ENCODE peak calls at places on chromosomes 4 and X, in eight cellular contexts. One of them, this sample, is unnamed.

GRCh38 chrX:41522071-41522470 is 74.9 kb downstream of the NYX start:
- DNase-seq in A549: no peak
- DNase-seq in breast epithelium: no peak
- DNase-seq in right cardiac atrium: no peak
- DNase-seq in ovary: no peak
- DNase-seq in GM12878: no peak
- DNase-seq in ascending aorta: no peak
- DNase-seq in cardiac muscle cell: no peak
- DNase-seq in this sample: no peak

GRCh38 chrX:16100673-16101072 is 22.7 kb upstream of the GRPR start:
- DNase-seq in breast epithelium: no peak
- DNase-seq in GM12878: no peak
- DNase-seq in A549: no peak
- DNase-seq in ovary: no peak
- DNase-seq in right cardiac atrium: no peak
- DNase-seq in cardiac muscle cell: no peak
- DNase-seq in ascending aorta: no peak
- DNase-seq in this sample: no peak

GRCh38 chr4:184268574-184269160 is 51.0 kb upstream of the ENPP6 start:
- DNase-seq in breast epithelium: no peak
- DNase-seq in right cardiac atrium: no peak
- DNase-seq in ovary: no peak
- DNase-seq in GM12878: no peak
- DNase-seq in A549: peak; percentile 17
- DNase-seq in ascending aorta: no peak
- DNase-seq in cardiac muscle cell: peak; percentile 39
- DNase-seq in this sample: peak; percentile 3

GRCh38 chr4:94452476-94453300 is 946 bp downstream of the PDLIM5 start:
- DNase-seq in ovary: peak; percentile 79
- DNase-seq in right cardiac atrium: peak; percentile 91
- DNase-seq in A549: peak; percentile 76
- DNase-seq in cardiac muscle cell: peak; percentile 92
- DNase-seq in GM12878: no peak
- DNase-seq in breast epithelium: peak; percentile 88
- DNase-seq in ascending aorta: peak; percentile 93
- DNase-seq in this sample: no peak

GRCh38 chr4:158949094-158949493 is 153.8 kb upstream of the RAPGEF2 start:
- DNase-seq in GM12878: no peak
- DNase-seq in breast epithelium: no peak
- DNase-seq in ovary: no peak
- DNase-seq in ascending aorta: no peak
- DNase-seq in cardiac muscle cell: peak; percentile 31
- DNase-seq in A549: no peak
- DNase-seq in right cardiac atrium: no peak
- DNase-seq in this sample: no peak

GRCh38 chr4:18039113-18039512 is 17.6 kb upstream of the LCORL start:
- DNase-seq in ascending aorta: no peak
- DNase-seq in A549: no peak
- DNase-seq in breast epithelium: no peak
- DNase-seq in right cardiac atrium: no peak
- DNase-seq in GM12878: no peak
- DNase-seq in cardiac muscle cell: no peak
- DNase-seq in ovary: no peak
- DNase-seq in this sample: no peak

GRCh38 chrX:120120223-120120622 is 4.5 kb upstream of the RHOXF1 start:
- DNase-seq in ovary: no peak
- DNase-seq in GM12878: no peak
- DNase-seq in breast epithelium: no peak
- DNase-seq in right cardiac atrium: no peak
- DNase-seq in ascending aorta: no peak
- DNase-seq in cardiac muscle cell: no peak
- DNase-seq in A549: no peak
- DNase-seq in this sample: no peak

GRCh38 chrX:137352101-137352660 is 213.7 kb upstream of the ZIC3 start:
- DNase-seq in breast epithelium: no peak
- DNase-seq in right cardiac atrium: no peak
- DNase-seq in cardiac muscle cell: no peak
- DNase-seq in A549: peak; percentile 0
- DNase-seq in ovary: no peak
- DNase-seq in GM12878: no peak
- DNase-seq in ascending aorta: no peak
- DNase-seq in this sample: no peak

GRCh38 chrX:81120936-81121351 is 80.8 kb downstream of the HMGN5 start:
- DNase-seq in ovary: peak; percentile 37
- DNase-seq in breast epithelium: no peak
- DNase-seq in cardiac muscle cell: peak; percentile 58
- DNase-seq in right cardiac atrium: peak; percentile 24
- DNase-seq in ascending aorta: no peak
- DNase-seq in A549: peak; percentile 60
- DNase-seq in GM12878: peak; percentile 30
- DNase-seq in this sample: peak; percentile 39

GRCh38 chr4:182805606-182806149 is 111.5 kb downstream of the DCTD start:
- DNase-seq in cardiac muscle cell: no peak
- DNase-seq in ovary: no peak
- DNase-seq in A549: no peak
- DNase-seq in ascending aorta: no peak
- DNase-seq in breast epithelium: no peak
- DNase-seq in right cardiac atrium: no peak
- DNase-seq in GM12878: no peak
- DNase-seq in this sample: no peak

GRCh38 chrX:118437283-118437682 is 58.3 kb upstream of the DOCK11 start:
- DNase-seq in ovary: no peak
- DNase-seq in breast epithelium: no peak
- DNase-seq in right cardiac atrium: no peak
- DNase-seq in ascending aorta: no peak
- DNase-seq in cardiac muscle cell: no peak
- DNase-seq in A549: no peak
- DNase-seq in GM12878: no peak
- DNase-seq in this sample: no peak

GRCh38 chr4:139918994-139919393 is 235.0 kb downstream of the MAML3 start:
- DNase-seq in cardiac muscle cell: no peak
- DNase-seq in A549: no peak
- DNase-seq in GM12878: no peak
- DNase-seq in breast epithelium: no peak
- DNase-seq in ovary: no peak
- DNase-seq in ascending aorta: no peak
- DNase-seq in right cardiac atrium: no peak
- DNase-seq in this sample: no peak

GRCh38 chr4:134085525-134085924 is 116.1 kb downstream of the PABPC4L start:
- DNase-seq in GM12878: no peak
- DNase-seq in ovary: no peak
- DNase-seq in ascending aorta: no peak
- DNase-seq in A549: no peak
- DNase-seq in right cardiac atrium: no peak
- DNase-seq in cardiac muscle cell: no peak
- DNase-seq in breast epithelium: no peak
- DNase-seq in this sample: no peak

GRCh38 chr4:54254116-54254914 is 25.2 kb downstream of the PDGFRA start:
- DNase-seq in breast epithelium: no peak
- DNase-seq in cardiac muscle cell: no peak
- DNase-seq in ovary: no peak
- DNase-seq in ascending aorta: no peak
- DNase-seq in GM12878: no peak
- DNase-seq in right cardiac atrium: no peak
- DNase-seq in A549: no peak
- DNase-seq in this sample: no peak

GRCh38 chr4:187516224-187516623 is 479.3 kb upstream of the ZFP42 start:
- DNase-seq in ascending aorta: no peak
- DNase-seq in breast epithelium: no peak
- DNase-seq in A549: no peak
- DNase-seq in GM12878: no peak
- DNase-seq in cardiac muscle cell: no peak
- DNase-seq in ovary: no peak
- DNase-seq in right cardiac atrium: no peak
- DNase-seq in this sample: no peak

GRCh38 chrX:53494427-53494826 is 60.3 kb upstream of the HSD17B10 start:
- DNase-seq in breast epithelium: no peak
- DNase-seq in cardiac muscle cell: peak; percentile 39
- DNase-seq in A549: no peak
- DNase-seq in right cardiac atrium: no peak
- DNase-seq in ovary: no peak
- DNase-seq in ascending aorta: no peak
- DNase-seq in GM12878: no peak
- DNase-seq in this sample: no peak

GRCh38 chrX:136608295-136608933 is 39.5 kb upstream of the CD40LG start:
- DNase-seq in A549: peak; percentile 32
- DNase-seq in GM12878: no peak
- DNase-seq in cardiac muscle cell: peak; percentile 42
- DNase-seq in ovary: peak; percentile 14
- DNase-seq in breast epithelium: peak; percentile 47
- DNase-seq in ascending aorta: no peak
- DNase-seq in right cardiac atrium: peak; percentile 23
- DNase-seq in this sample: peak; percentile 72

GRCh38 chr4:15147709-15148651 is 145.7 kb downstream of the CPEB2 start:
- DNase-seq in GM12878: no peak
- DNase-seq in cardiac muscle cell: peak; percentile 38
- DNase-seq in ascending aorta: no peak
- DNase-seq in breast epithelium: no peak
- DNase-seq in right cardiac atrium: no peak
- DNase-seq in A549: no peak
- DNase-seq in ovary: no peak
- DNase-seq in this sample: no peak

GRCh38 chr4:87251104-87251503 is 30.7 kb upstream of the KLHL8 start:
- DNase-seq in right cardiac atrium: peak; percentile 40
- DNase-seq in breast epithelium: no peak
- DNase-seq in ascending aorta: no peak
- DNase-seq in A549: no peak
- DNase-seq in GM12878: no peak
- DNase-seq in cardiac muscle cell: peak; percentile 13
- DNase-seq in ovary: no peak
- DNase-seq in this sample: no peak

GRCh38 chr4:87250294-87250693 is 29.9 kb upstream of the KLHL8 start:
- DNase-seq in ascending aorta: no peak
- DNase-seq in ovary: no peak
- DNase-seq in GM12878: no peak
- DNase-seq in cardiac muscle cell: no peak
- DNase-seq in right cardiac atrium: no peak
- DNase-seq in A549: no peak
- DNase-seq in breast epithelium: no peak
- DNase-seq in this sample: no peak

GRCh38 chr4:87249620-87250019 is 29.2 kb upstream of the KLHL8 start:
- DNase-seq in right cardiac atrium: no peak
- DNase-seq in ovary: no peak
- DNase-seq in cardiac muscle cell: no peak
- DNase-seq in breast epithelium: no peak
- DNase-seq in A549: no peak
- DNase-seq in ascending aorta: no peak
- DNase-seq in GM12878: no peak
- DNase-seq in this sample: no peak
- H3K27ac ChIP-seq in right cardiac atrium: no peak overlapping the region
- H3K27ac ChIP-seq in ovary: no peak overlapping the region
- H3K27ac ChIP-seq in cardiac muscle cell: no peak overlapping the region
- H3K27ac ChIP-seq in breast epithelium: no peak overlapping the region
- H3K27ac ChIP-seq in A549: no peak overlapping the region
- H3K27ac ChIP-seq in ascending aorta: no peak overlapping the region
- H3K27ac ChIP-seq in GM12878: no peak overlapping the region
- H3K27ac ChIP-seq in this sample: no peak overlapping the region

DNA sequence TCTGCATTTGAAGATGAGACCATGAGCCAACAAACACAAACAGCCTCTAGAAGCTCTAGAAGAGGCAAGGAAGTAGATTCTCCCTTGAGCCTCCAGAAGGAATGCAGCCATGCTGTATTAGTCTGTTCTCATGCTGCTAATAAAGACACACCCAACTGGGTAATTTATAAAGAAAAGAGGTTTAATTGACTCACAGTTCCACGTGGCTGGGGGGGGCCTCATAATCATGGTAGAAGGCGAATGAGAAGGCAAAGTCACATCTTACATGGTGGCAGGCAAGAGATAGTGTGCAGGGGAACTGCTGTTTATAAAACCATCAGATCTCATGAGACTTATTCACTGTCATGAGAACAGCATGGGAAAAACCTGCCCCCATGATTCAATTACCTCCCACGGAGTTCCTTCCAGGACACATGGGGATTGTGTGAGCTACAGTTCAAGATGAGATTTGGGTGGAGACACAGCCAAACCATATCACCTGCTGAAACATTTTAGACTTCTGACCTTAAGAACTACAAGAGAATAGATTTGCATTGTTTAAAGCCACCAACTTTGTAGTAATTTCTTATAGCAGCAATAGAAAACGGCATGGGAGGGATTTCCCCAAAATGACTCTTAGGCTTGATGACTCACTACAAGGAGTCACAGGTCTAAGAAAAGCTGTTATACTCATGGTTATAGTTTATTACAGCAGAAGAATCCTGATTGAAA is 284.4 kb upstream of the SFRP2 start:
- DNase-seq in ovary: no peak
- DNase-seq in breast epithelium: no peak
- DNase-seq in right cardiac atrium: no peak
- DNase-seq in ascending aorta: no peak
- DNase-seq in cardiac muscle cell: peak; percentile 3
- DNase-seq in A549: no peak
- DNase-seq in GM12878: no peak
- DNase-seq in this sample: no peak
- H3K4me1 ChIP-seq in ovary: no peaks in the 10 kb centered on the region
- H3K4me1 ChIP-seq in breast epithelium: no peaks in the 10 kb centered on the region
- H3K4me1 ChIP-seq in right cardiac atrium: no peaks in the 10 kb centered on the region
- H3K4me1 ChIP-seq in ascending aorta: no peaks in the 10 kb centered on the region
- H3K4me1 ChIP-seq in cardiac muscle cell: no peaks in the 10 kb centered on the region
- H3K4me1 ChIP-seq in A549: no peaks in the 10 kb centered on the region
- H3K4me1 ChIP-seq in GM12878: no peaks in the 10 kb centered on the region
- H3K4me1 ChIP-seq in this sample: no peaks in the 10 kb centered on the region

GRCh38 chrX:150200361-150200760 is 162.8 kb upstream of the MAMLD1 start:
- DNase-seq in cardiac muscle cell: no peak
- DNase-seq in breast epithelium: no peak
- DNase-seq in GM12878: no peak
- DNase-seq in A549: no peak
- DNase-seq in ascending aorta: no peak
- DNase-seq in ovary: no peak
- DNase-seq in right cardiac atrium: no peak
- DNase-seq in this sample: no peak
- H3K27ac ChIP-seq in cardiac muscle cell: no peak overlapping the region
- H3K27ac ChIP-seq in breast epithelium: no peak overlapping the region
- H3K27ac ChIP-seq in GM12878: peak overlapping the region; percentile 11
- H3K27ac ChIP-seq in A549: peak overlapping the region; percentile 75
- H3K27ac ChIP-seq in ascending aorta: no peak overlapping the region
- H3K27ac ChIP-seq in ovary: no peak overlapping the region
- H3K27ac ChIP-seq in right cardiac atrium: no peak overlapping the region
- H3K27ac ChIP-seq in this sample: no peak overlapping the region

GRCh38 chrX:101029665-101030064 is 22.2 kb downstream of the TRMT2B start:
- DNase-seq in ascending aorta: peak; percentile 19
- DNase-seq in cardiac muscle cell: no peak
- DNase-seq in GM12878: no peak
- DNase-seq in ovary: no peak
- DNase-seq in A549: no peak
- DNase-seq in breast epithelium: no peak
- DNase-seq in right cardiac atrium: no peak
- DNase-seq in this sample: no peak
- H3K4me1 ChIP-seq in ascending aorta: no peaks in the 10 kb centered on the region
- H3K4me1 ChIP-seq in cardiac muscle cell: no peaks in the 10 kb centered on the region
- H3K4me1 ChIP-seq in GM12878: no peaks in the 10 kb centered on the region
- H3K4me1 ChIP-seq in ovary: no peaks in the 10 kb centered on the region
- H3K4me1 ChIP-seq in A549: no peaks in the 10 kb centered on the region
- H3K4me1 ChIP-seq in breast epithelium: no peaks in the 10 kb centered on the region
- H3K4me1 ChIP-seq in right cardiac atrium: no peaks in the 10 kb centered on the region
- H3K4me1 ChIP-seq in this sample: no peaks in the 10 kb centered on the region

GRCh38 chr4:38686682-38687081 is 22.7 kb downstream of the KLF3 start:
- DNase-seq in A549: no peak
- DNase-seq in ascending aorta: no peak
- DNase-seq in right cardiac atrium: no peak
- DNase-seq in ovary: no peak
- DNase-seq in GM12878: no peak
- DNase-seq in breast epithelium: no peak
- DNase-seq in cardiac muscle cell: no peak
- DNase-seq in this sample: no peak
- H3K27ac ChIP-seq in A549: no peak overlapping the region
- H3K27ac ChIP-seq in ascending aorta: no peak overlapping the region
- H3K27ac ChIP-seq in right cardiac atrium: no peak overlapping the region
- H3K27ac ChIP-seq in ovary: no peak overlapping the region
- H3K27ac ChIP-seq in GM12878: no peak overlapping the region
- H3K27ac ChIP-seq in breast epithelium: no peak overlapping the region
- H3K27ac ChIP-seq in cardiac muscle cell: no peak overlapping the region
- H3K27ac ChIP-seq in this sample: no peak overlapping the region

This sample was measured in naive thymus-derived CD4-positive, alpha-beta T cell.